ENCODE peak calls at places on chromosomes 6 and 20, in nine cellular contexts. W is anterior cingulate cortex; L is posterior cingulate gyrus; E is activated CD8-positive, alpha-beta memory T cell treated with anti-CD3 and anti-CD28 coated beads for 4 hours; M is H7; I is naive thymus-derived CD8-positive, alpha-beta T cell; U is AG10803; J is CD8-positive, alpha-beta T cell; N is fibroblast of mammary gland. T is an unnamed sample.

GRCh38 chr6:9225441-9225871 is 790.1 kb upstream of the SLC35B3 start:
- DNase-seq in W (no peak), L (no peak), E (no peak), M (no peak), I (no peak), U (peak; percentile 86), J (no peak), N (no peak), T (no peak)

GRCh38 chr6:41713161-41713649 is 22.2 kb downstream of the TFEB start:
- DNase-seq in W (peak; percentile 69), L (peak; percentile 78), E (no peak), M (no peak), I (no peak), U (no peak), J (no peak), N (no peak), T (no peak)

GRCh38 chr6:157151989-157152388 is 171.3 kb downstream of the TMEM242 start:
- DNase-seq in W (no peak), L (no peak), E (no peak), M (no peak), I (no peak), U (peak; percentile 77), J (no peak), N (peak; percentile 87), T (no peak)

GRCh38 chr6:107458687-107459282 is 579 bp downstream of the PDSS2 start:
- DNase-seq in W (peak; percentile 39), L (peak; percentile 2), E (no peak), M (peak; percentile 58), I (peak; percentile 70), U (peak; percentile 15), J (peak; percentile 18), N (peak; percentile 26), T (peak; percentile 52)

GRCh38 chr20:36830791-36831691 is 44.9 kb upstream of the TLDC2 start:
- DNase-seq in W (peak; percentile 66), L (no peak), E (no peak), M (peak; percentile 61), I (no peak), U (peak; percentile 66), J (no peak), N (peak; percentile 67), T (no peak)

GRCh38 chr20:38883081-38883980 is 42.9 kb upstream of the FAM83D start:
- DNase-seq in W (peak; percentile 65), L (peak; percentile 84), E (no peak), M (no peak), I (no peak), U (peak; percentile 17), J (no peak), N (peak; percentile 42), T (no peak)

GRCh38 chr6:169724554-169725269 is 412 bp upstream of the PHF10 start:
- DNase-seq in W (peak; percentile 69), L (peak; percentile 69), E (peak; percentile 50), M (peak; percentile 94), I (peak; percentile 85), U (peak; percentile 9), J (peak; percentile 62), N (no peak), T (peak; percentile 39)

GRCh38 chr6:170259301-170259700 is 31.6 kb downstream of the DLL1 start:
- DNase-seq in W (no peak), L (no peak), E (no peak), M (no peak), I (no peak), U (no peak), J (no peak), N (no peak), T (no peak)

GRCh38 chr6:144262470-144263369 is 22.4 kb upstream of the UTRN start:
- DNase-seq in W (no peak), L (no peak), E (no peak), M (no peak), I (no peak), U (no peak), J (no peak), N (no peak), T (no peak)

GRCh38 chr20:41392871-41393704 is 26.5 kb upstream of the EMILIN3 start:
- DNase-seq in W (peak; percentile 35), L (peak; percentile 21), E (no peak), M (no peak), I (no peak), U (no peak), J (no peak), N (no peak), T (peak; percentile 56)

GRCh38 chr6:3235486-3235885 is 8.0 kb upstream of the TUBB2B start:
- DNase-seq in W (no peak), L (no peak), E (no peak), M (no peak), I (no peak), U (no peak), J (no peak), N (no peak), T (no peak)

GRCh38 chr20:59002874-59003399 is 4.1 kb downstream of the CTSZ start:
- DNase-seq in W (no peak), L (no peak), E (no peak), M (no peak), I (no peak), U (no peak), J (no peak), N (peak; percentile 26), T (no peak)

GRCh38 chr6:117414770-117415169 is 11.0 kb downstream of the ROS1 start:
- DNase-seq in W (no peak), L (no peak), E (no peak), M (no peak), I (no peak), U (peak; percentile 53), J (no peak), N (no peak), T (no peak)

GRCh38 chr6:150866147-150867073 is 908 bp downstream of the MTHFD1L start:
- DNase-seq in W (peak; percentile 83), L (peak; percentile 81), E (peak; percentile 67), M (peak; percentile 97), I (peak; percentile 83), U (peak; percentile 90), J (peak; percentile 66), N (peak; percentile 86), T (peak; percentile 77)